ENCODE peak calls at places on chromosomes 3 and 15, in seven cellular contexts. Z is left ventricle myocardium superior; X is NCI-H1105; P is foreskin melanocyte; U is HFFc6; N is activated effector memory CD4-positive, alpha-beta T cell treated with Interleukin-2 at 50 U/mL for 16 hours; I is islet precursor cell. H is an unnamed sample.

GRCh38 chr3:71101581-71101980 is 481.9 kb downstream of the FOXP1 start:
- DNase-seq in I (no peak), Z (no peak), X (no peak), N (no peak), U (peak; percentile 41), P (no peak), H (no peak)

GRCh38 chr15:80923668-80924067 is 66.0 kb downstream of the MESD start:
- DNase-seq in Z (no peak), P (no peak), N (no peak), I (no peak), U (peak; percentile 7), X (no peak), H (no peak)

GRCh38 chr15:53716909-53717878 is 42.3 kb downstream of the WDR72 start:
- DNase-seq in N (no peak), X (no peak), P (peak; percentile 38), Z (no peak), I (no peak), U (no peak), H (no peak)

GRCh38 chr3:183449391-183449790 is 21.0 kb upstream of the MCF2L2 start:
- DNase-seq in P (no peak), N (no peak), Z (no peak), X (no peak), U (peak; percentile 15), I (peak; percentile 84), H (no peak)

GRCh38 chr3:95705786-95706418 is 1108.5 kb upstream of the EPHA6 start:
- DNase-seq in N (no peak), X (no peak), P (no peak), I (no peak), U (no peak), Z (no peak), H (peak; percentile 19)

GRCh38 chr3:68088216-68088615 is 433.8 kb upstream of the SUCLG2 start:
- DNase-seq in X (peak; percentile 2), U (no peak), P (no peak), Z (no peak), I (no peak), N (peak; percentile 7), H (no peak)

GRCh38 chr3:49415931-49416601 is 3.8 kb downstream of the TCTA start:
- DNase-seq in I (no peak), P (no peak), U (no peak), X (no peak), Z (no peak), N (peak; percentile 33), H (no peak)

GRCh38 chr3:160130950-160131349 is 94.3 kb upstream of the C3orf80 start:
- DNase-seq in I (no peak), P (no peak), N (no peak), X (no peak), Z (no peak), U (peak; percentile 45), H (no peak)

GRCh38 chr3:175129126-175129525 is 270.0 kb downstream of the NAALADL2 start:
- DNase-seq in P (no peak), U (peak; percentile 13), X (no peak), N (no peak), I (no peak), Z (no peak), H (no peak)

GRCh38 chr3:167057586-167057985 is 322.5 kb downstream of the ZBBX start:
- DNase-seq in P (peak; percentile 98), U (no peak), Z (no peak), X (no peak), I (no peak), N (no peak), H (no peak)

GRCh38 chr15:101023501-101024110 is 104.4 kb downstream of the LRRK1 start:
- DNase-seq in X (no peak), I (peak; percentile 38), U (no peak), N (no peak), Z (no peak), P (no peak), H (no peak)

GRCh38 chr15:68789921-68790575 is 30.6 kb downstream of the ANP32A start:
- DNase-seq in P (peak; percentile 41), N (no peak), Z (no peak), X (no peak), I (peak; percentile 88), U (no peak), H (no peak)

GRCh38 chr15:87021771-87022170 is 942.1 kb downstream of the AGBL1 start:
- DNase-seq in P (no peak), N (no peak), Z (no peak), X (no peak), U (no peak), I (no peak), H (no peak)

GRCh38 chr15:86178845-86179244 is 99.2 kb downstream of the AGBL1 start:
- DNase-seq in Z (no peak), I (no peak), X (no peak), P (no peak), N (no peak), U (no peak), H (no peak)

GRCh38 chr3:65377637-65378036 is 661.1 kb downstream of the MAGI1 start:
- DNase-seq in N (no peak), P (no peak), Z (no peak), U (no peak), X (no peak), I (no peak), H (no peak)

GRCh38 chr3:135706758-135707375 is 258.7 kb upstream of the PPP2R3A start:
- DNase-seq in I (no peak), X (peak; percentile 82), N (no peak), U (peak; percentile 3), Z (no peak), P (no peak), H (no peak)

GRCh38 chr3:70400194-70400593 is 87.8 kb upstream of the MDFIC2 start:
- DNase-seq in I (no peak), X (no peak), Z (no peak), P (no peak), N (no peak), U (no peak), H (no peak)